ENCODE peak calls at places on chromosome X, in four cellular contexts. One of them, this sample, is unnamed.
A peak's percentile ranks its signal among the peaks of the same experiment; 100 is the strongest.

GRCh38 chrX:70176938-70177533 is at the start of gene DGAT2L6:
- DNase-seq in A549: no peak
- DNase-seq in K562: peak; percentile 15
- DNase-seq in HepG2: no peak
- DNase-seq in this sample: no peak

GRCh38 chrX:119605739-119606507 is at the start of gene NKRF:
- DNase-seq in A549: peak; percentile 94
- DNase-seq in K562: peak; percentile 83
- DNase-seq in HepG2: peak; percentile 82
- DNase-seq in this sample: peak; percentile 90

GRCh38 chrX:19063030-19063429 is 59.2 kb downstream of the ADGRG2 start:
- DNase-seq in A549: peak; percentile 26
- DNase-seq in K562: no peak
- DNase-seq in HepG2: no peak
- DNase-seq in this sample: peak; percentile 62

GRCh38 chrX:106919932-106920452 is at the start of gene CLDN2:
- DNase-seq in A549: no peak
- DNase-seq in K562: no peak
- DNase-seq in HepG2: peak; percentile 23
- DNase-seq in this sample: no peak

GRCh38 chrX:132227383-132228112 is 8.3 kb upstream of the RAP2C start:
- DNase-seq in A549: no peak
- DNase-seq in K562: no peak
- DNase-seq in HepG2: no peak
- DNase-seq in this sample: peak; percentile 27

GRCh38 chrX:10015711-10016515 is 48.8 kb downstream of the CLDN34 start:
- DNase-seq in A549: peak; percentile 40
- DNase-seq in K562: peak; percentile 10
- DNase-seq in HepG2: no peak
- DNase-seq in this sample: peak; percentile 35

GRCh38 chrX:15158736-15159406 is 111.0 kb downstream of the ASB9 start:
- DNase-seq in A549: peak; percentile 2
- DNase-seq in K562: no peak
- DNase-seq in HepG2: no peak
- DNase-seq in this sample: no peak

GRCh38 chrX:71652405-71652804 is 14.9 kb upstream of the LOC101059915 start:
- DNase-seq in A549: peak; percentile 61
- DNase-seq in K562: peak; percentile 42
- DNase-seq in HepG2: peak; percentile 31
- DNase-seq in this sample: peak; percentile 59

GRCh38 chrX:26295425-26295824 is 79.5 kb downstream of the MAGEB5 start:
- DNase-seq in A549: no peak
- DNase-seq in K562: no peak
- DNase-seq in HepG2: no peak
- DNase-seq in this sample: no peak

GRCh38 chrX:54182194-54182863 is 725 bp downstream of the FAM120C start:
- DNase-seq in A549: peak; percentile 66
- DNase-seq in K562: peak; percentile 23
- DNase-seq in HepG2: peak; percentile 18
- DNase-seq in this sample: no peak

GRCh38 chrX:111759676-111760075 is 78.7 kb downstream of the ALG13 start:
- DNase-seq in A549: no peak
- DNase-seq in K562: no peak
- DNase-seq in HepG2: no peak
- DNase-seq in this sample: no peak

GRCh38 chrX:11366998-11367595 is 73.9 kb downstream of the AMELX start:
- DNase-seq in A549: no peak
- DNase-seq in K562: no peak
- DNase-seq in HepG2: no peak
- DNase-seq in this sample: no peak

GRCh38 chrX:123425904-123426303 is 241.8 kb downstream of the GRIA3 start:
- DNase-seq in A549: no peak
- DNase-seq in K562: no peak
- DNase-seq in HepG2: no peak
- DNase-seq in this sample: no peak

GRCh38 chrX:115719171-115719570 is 158.2 kb downstream of the PLS3 start:
- DNase-seq in A549: no peak
- DNase-seq in K562: no peak
- DNase-seq in HepG2: no peak
- DNase-seq in this sample: no peak

GRCh38 chrX:145213504-145213903 is 33.8 kb upstream of the SPANXN1 start:
- DNase-seq in A549: peak; percentile 19
- DNase-seq in K562: peak; percentile 3
- DNase-seq in HepG2: no peak
- DNase-seq in this sample: no peak

GRCh38 chrX:76555816-76556215 is 128.3 kb downstream of the MAGEE1 start:
- DNase-seq in A549: peak; percentile 68
- DNase-seq in K562: peak; percentile 12
- DNase-seq in HepG2: peak; percentile 41
- DNase-seq in this sample: peak; percentile 22

GRCh38 chrX:38110231-38110630 is 103.9 kb downstream of the SYTL5 start:
- DNase-seq in A549: no peak
- DNase-seq in K562: no peak
- DNase-seq in HepG2: no peak
- DNase-seq in this sample: peak; percentile 45

GRCh38 chrX:132023896-132024386 is 839 bp downstream of the STK26 start:
- DNase-seq in A549: peak; percentile 12
- DNase-seq in K562: peak; percentile 9
- DNase-seq in HepG2: no peak
- DNase-seq in this sample: no peak

GRCh38 chrX:37905436-37906147 is 58.2 kb upstream of the DYNLT3 start:
- DNase-seq in A549: peak; percentile 45
- DNase-seq in K562: no peak
- DNase-seq in HepG2: no peak
- DNase-seq in this sample: peak; percentile 30

GRCh38 chrX:19875051-19875432 is 12.4 kb downstream of the SH3KBP1 start:
- DNase-seq in A549: no peak
- DNase-seq in K562: no peak
- DNase-seq in HepG2: no peak
- DNase-seq in this sample: peak; percentile 34

GRCh38 chrX:32195611-32196010 is 1015.7 kb downstream of the DMD start:
- DNase-seq in A549: no peak
- DNase-seq in K562: no peak
- DNase-seq in HepG2: no peak
- DNase-seq in this sample: no peak

GRCh38 chrX:102154900-102155805 is 624 bp downstream of the BEX5 start:
- DNase-seq in A549: no peak
- DNase-seq in K562: no peak
- DNase-seq in HepG2: no peak
- DNase-seq in this sample: no peak

GRCh38 chrX:123570011-123570590 is 162.8 kb downstream of the THOC2 start:
- DNase-seq in A549: no peak
- DNase-seq in K562: no peak
- DNase-seq in HepG2: no peak
- DNase-seq in this sample: no peak

GRCh38 chrX:73401591-73402266 is 45.1 kb upstream of the CDX4 start:
- DNase-seq in A549: no peak
- DNase-seq in K562: no peak
- DNase-seq in HepG2: no peak
- DNase-seq in this sample: no peak

GRCh38 chrX:44949125-44949524 is 76.1 kb downstream of the KDM6A start:
- DNase-seq in A549: no peak
- DNase-seq in K562: no peak
- DNase-seq in HepG2: no peak
- DNase-seq in this sample: no peak

GRCh38 chrX:68830486-68831404 is 1.9 kb downstream of the EFNB1 start:
- DNase-seq in A549: no peak
- DNase-seq in K562: no peak
- DNase-seq in HepG2: no peak
- DNase-seq in this sample: no peak

GRCh38 chrX:121831601-121832000 is 784.2 kb downstream of the GLUD2 start:
- DNase-seq in A549: no peak
- DNase-seq in K562: no peak
- DNase-seq in HepG2: no peak
- DNase-seq in this sample: no peak

GRCh38 chrX:10633722-10634121 is 13.3 kb upstream of the MID1 start:
- DNase-seq in A549: peak; percentile 90
- DNase-seq in K562: no peak
- DNase-seq in HepG2: no peak
- DNase-seq in this sample: peak; percentile 95

GRCh38 chrX:96703379-96703778 is 18.7 kb downstream of the DIAPH2 start:
- DNase-seq in A549: no peak
- DNase-seq in K562: no peak
- DNase-seq in HepG2: no peak
- DNase-seq in this sample: no peak

GRCh38 chrX:11770320-11770719 is 12.3 kb downstream of the MSL3 start:
- DNase-seq in A549: peak; percentile 69
- DNase-seq in K562: peak; percentile 68
- DNase-seq in HepG2: peak; percentile 23
- DNase-seq in this sample: peak; percentile 63

GRCh38 chrX:21412883-21413282 is 38.7 kb downstream of the CNKSR2 start:
- DNase-seq in A549: peak; percentile 27
- DNase-seq in K562: no peak
- DNase-seq in HepG2: no peak
- DNase-seq in this sample: peak; percentile 56

GRCh38 chrX:31500920-31501319 is 429.1 kb upstream of the FTHL17 start:
- DNase-seq in A549: no peak
- DNase-seq in K562: no peak
- DNase-seq in HepG2: no peak
- DNase-seq in this sample: peak; percentile 36

GRCh38 chrX:97039363-97040029 is 155.8 kb downstream of the RPA4 start:
- DNase-seq in A549: no peak
- DNase-seq in K562: no peak
- DNase-seq in HepG2: no peak
- DNase-seq in this sample: peak; percentile 26

GRCh38 chrX:63050225-63050624 is 300.9 kb downstream of the SPIN4 start:
- DNase-seq in A549: peak; percentile 8
- DNase-seq in K562: no peak
- DNase-seq in HepG2: no peak
- DNase-seq in this sample: no peak
- TF ChIP-seq MAZ in A549: no peak
- TF ChIP-seq MAZ in K562: no peak
- TF ChIP-seq MAZ in HepG2: no peak
- TF ChIP-seq MAZ in this sample: no peak

DNA sequence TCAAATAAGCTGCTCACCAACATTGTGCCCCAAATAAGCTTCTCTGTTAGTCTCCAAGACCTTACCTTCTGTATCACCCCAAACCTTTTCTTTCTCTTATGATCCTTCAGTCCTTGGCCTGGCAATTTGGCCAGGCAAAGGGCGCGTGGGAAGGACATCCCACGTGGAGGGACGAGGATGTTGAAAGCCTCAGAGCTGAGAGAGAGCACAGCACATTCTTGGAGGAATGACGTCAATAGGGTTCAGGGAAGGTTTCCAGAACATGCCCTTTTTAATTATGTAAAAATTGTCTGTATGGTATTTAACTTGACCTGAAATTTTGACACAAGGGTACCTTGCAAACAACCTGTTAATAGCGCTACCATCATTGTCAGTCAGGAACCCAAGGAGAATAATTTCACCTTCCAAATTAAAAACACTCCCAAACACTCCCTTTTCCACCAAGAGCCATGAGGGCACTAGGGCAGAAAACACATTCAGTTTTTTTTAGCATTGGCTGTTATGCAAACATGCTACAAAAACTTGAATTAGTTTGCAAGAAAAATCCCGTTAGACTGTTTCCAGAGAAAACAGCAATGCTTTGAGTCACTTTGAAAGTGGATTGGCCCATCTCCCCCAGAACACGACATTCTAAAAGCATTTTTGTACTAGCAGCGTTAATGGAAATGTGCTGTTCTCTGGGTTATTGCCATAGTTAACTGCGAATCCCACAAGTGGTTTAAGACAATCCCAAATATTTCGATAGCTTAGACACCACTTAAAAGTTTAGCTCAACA is 183.2 kb upstream of the PUDP start:
- DNase-seq in A549: peak; percentile 0
- DNase-seq in K562: no peak
- DNase-seq in HepG2: no peak
- DNase-seq in this sample: peak; percentile 85
- TF ChIP-seq MAZ in A549: no peak
- TF ChIP-seq MAZ in K562: no peak
- TF ChIP-seq MAZ in HepG2: no peak
- TF ChIP-seq MAZ in this sample: no peak

GRCh38 chrX:1778817-1779216 is 164.0 kb downstream of the ASMT start:
- DNase-seq in A549: peak; percentile 39
- DNase-seq in K562: no peak
- DNase-seq in HepG2: no peak
- DNase-seq in this sample: no peak
- TF ChIP-seq MAZ in A549: no peak
- TF ChIP-seq MAZ in K562: no peak
- TF ChIP-seq MAZ in HepG2: no peak
- TF ChIP-seq MAZ in this sample: no peak

DNA sequence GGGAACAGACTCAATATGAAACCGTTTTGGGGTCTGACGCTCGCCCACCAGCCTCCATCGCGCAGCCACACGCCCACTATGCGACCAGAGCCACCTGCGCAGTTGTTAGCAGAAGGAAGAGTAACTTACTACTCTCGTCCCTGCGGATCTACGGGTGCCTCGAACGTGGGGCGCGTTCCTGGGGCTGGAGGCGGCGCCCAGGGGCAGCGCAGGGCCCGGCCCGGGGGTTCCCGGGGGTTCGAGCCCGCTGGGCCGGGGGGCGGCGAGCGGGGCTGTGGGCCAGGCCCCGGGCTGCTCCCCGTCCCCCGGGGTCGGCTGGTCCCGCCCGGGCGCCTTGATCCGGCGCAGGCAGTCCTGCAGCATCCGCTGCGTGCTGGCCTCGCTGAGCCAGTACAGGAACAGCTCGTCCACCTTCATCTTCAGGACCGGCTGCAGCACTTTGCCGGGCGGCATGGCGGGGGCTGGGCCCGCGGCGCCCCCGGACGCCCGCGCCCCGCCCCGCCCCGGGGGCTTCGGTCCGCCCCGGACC is 404 bp downstream of the PPP2R3B start:
- DNase-seq in A549: no peak
- DNase-seq in K562: no peak
- DNase-seq in HepG2: no peak
- DNase-seq in this sample: no peak
- TF ChIP-seq MAZ in A549: no peak
- TF ChIP-seq MAZ in K562: no peak
- TF ChIP-seq MAZ in HepG2: no peak
- TF ChIP-seq MAZ in this sample: no peak

DNA sequence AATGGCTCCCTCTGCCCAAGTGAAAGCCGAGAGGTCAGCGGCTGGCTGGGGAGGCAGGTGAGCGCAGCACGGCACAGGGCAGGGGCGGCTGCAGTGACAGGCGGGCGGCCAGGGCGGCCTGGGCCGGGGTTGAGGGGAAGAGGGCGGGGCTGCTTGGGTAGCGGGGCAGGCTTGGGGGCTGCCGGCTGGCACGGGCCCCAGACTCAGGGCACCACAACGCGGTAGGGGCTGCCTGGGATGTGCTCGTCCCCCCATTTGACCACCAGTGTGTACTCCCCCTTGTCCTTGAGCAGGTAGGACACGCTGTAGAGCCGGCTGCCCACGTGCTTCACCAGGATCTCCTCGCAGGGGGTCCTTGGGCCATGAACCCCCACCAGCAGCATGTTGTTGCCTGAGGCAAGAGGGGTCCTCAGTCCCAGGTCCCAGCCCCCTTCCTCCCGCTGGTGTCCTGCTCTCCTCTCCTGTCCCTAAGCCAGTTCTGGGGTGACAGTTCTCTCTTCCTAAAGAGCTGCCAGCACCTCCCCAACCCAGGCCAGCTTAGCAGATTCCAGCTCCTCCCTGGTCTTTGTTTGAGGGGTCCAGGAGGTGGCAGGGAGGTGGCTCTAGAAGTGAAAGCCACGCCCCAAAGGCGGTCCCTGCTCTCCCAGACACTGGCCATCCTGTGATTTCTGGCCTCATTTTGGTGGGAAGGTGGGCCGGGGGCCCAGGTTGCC is 25.6 kb downstream of the FLNA start:
- DNase-seq in A549: peak; percentile 3
- DNase-seq in K562: no peak
- DNase-seq in HepG2: no peak
- DNase-seq in this sample: no peak
- TF ChIP-seq MAZ in A549: no peak
- TF ChIP-seq MAZ in K562: no peak
- TF ChIP-seq MAZ in HepG2: no peak
- TF ChIP-seq MAZ in this sample: no peak

This sample was measured in IMR-90.